ENCODE peak calls at places on chromosomes 6 and 20, in five cellular contexts. C, S, X, E and H are unnamed samples.

GRCh38 chr20:36645353-36645752 is 643 bp downstream of the SLA2 start:
- DNase-seq in C (no peak), S (no peak), X (no peak), E (no peak), H (no peak)

GRCh38 chr6:136317023-136317649 is 27.5 kb upstream of the BCLAF1 start:
- DNase-seq in C (peak), S (peak), X (peak), E (no peak), H (peak)

GRCh38 chr6:94401311-94401710 is 982.0 kb upstream of the EPHA7 start:
- DNase-seq in C (no peak), S (no peak), X (no peak), E (no peak), H (no peak)

GRCh38 chr6:3797231-3798200 is 46.0 kb upstream of the PXDC1 start:
- DNase-seq in C (no peak), S (no peak), X (no peak), E (peak), H (no peak)

GRCh38 chr6:38177885-38178583 is 358.5 kb downstream of the ZFAND3 start:
- DNase-seq in C (no peak), S (no peak), X (no peak), E (no peak), H (no peak)

GRCh38 chr6:155024628-155025027 is 29.5 kb downstream of the TIAM2 start:
- DNase-seq in C (no peak), S (no peak), X (no peak), E (no peak), H (no peak)

GRCh38 chr6:29887330-29887818 is 55.0 kb upstream of the HLA-A start:
- DNase-seq in C (peak), S (peak), X (peak), E (no peak), H (peak)

GRCh38 chr6:20223119-20223518 is 10.8 kb upstream of the MBOAT1 start:
- DNase-seq in C (no peak), S (no peak), X (no peak), E (no peak), H (no peak)

DNA sequence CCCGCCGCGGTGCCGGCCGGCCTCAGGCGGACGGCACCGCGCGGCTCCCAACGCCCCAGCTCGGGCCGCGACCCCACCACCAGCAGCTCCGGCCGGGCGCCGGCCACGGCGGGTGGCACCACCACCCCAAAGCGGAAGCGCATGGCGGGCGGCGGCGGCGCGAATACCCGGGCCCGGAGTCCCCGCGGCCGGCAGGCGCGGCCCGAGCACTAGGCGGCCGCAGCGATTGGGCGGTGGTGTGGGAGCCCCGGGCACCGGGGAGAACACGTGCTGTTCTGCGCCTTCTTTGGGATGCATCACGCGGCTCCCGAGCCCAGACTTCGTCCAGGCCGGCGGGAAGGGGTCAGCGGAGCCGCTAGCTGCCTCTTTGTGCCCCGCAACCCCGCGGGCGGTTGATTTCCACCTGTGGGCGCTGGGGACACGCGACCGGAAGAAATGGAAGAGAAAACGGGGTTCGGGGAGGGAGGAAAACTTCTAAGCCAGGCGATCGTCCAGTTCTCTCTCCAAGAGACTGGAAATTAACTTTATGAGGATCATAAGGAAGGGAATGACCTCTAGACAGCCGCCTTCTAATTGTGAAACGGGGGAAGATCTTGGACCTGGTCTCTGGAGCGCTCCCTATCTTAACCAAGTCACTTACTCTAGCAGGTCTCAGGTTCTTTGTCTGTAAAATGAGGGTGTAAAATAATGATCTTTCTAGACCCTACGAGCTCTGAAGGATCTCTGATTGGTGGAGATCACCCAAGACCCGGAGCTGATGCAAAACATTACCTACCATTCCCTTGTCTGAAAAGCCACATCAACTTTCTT is at the start of gene EPM2A:
- DNase-seq in C (peak), S (peak), X (peak), E (peak), H (peak)
- H3K4me3 ChIP-seq in C (peak), S (peak), X (peak), E (peak), H (peak)

GRCh38 chr20:8735674-8736073 is 333.2 kb upstream of the PLCB4 start:
- DNase-seq in C (no peak), S (no peak), X (no peak), E (no peak), H (no peak)

GRCh38 chr20:8740265-8740664 is 328.6 kb upstream of the PLCB4 start:
- DNase-seq in C (no peak), S (no peak), X (no peak), E (no peak), H (no peak)

DNA sequence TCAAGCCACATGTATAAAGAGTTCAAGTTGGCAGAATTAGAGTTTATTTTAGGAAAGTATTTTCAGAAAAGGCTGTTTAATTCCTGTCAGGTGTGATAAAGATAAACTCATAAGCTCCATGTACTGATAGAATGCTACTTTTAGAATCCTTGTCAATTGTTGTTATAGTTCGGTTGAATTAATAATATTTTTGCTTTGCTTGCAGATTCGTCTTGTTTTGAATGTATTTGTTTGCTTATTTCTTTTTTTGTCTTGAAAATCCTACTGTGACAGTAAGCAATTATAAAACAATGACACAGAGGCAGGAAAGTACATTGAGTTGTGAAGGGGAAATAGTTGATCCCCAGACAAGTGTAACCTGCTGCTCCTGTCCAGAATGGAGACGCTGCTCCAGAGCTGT is 333.9 kb upstream of the PLCB4 start:
- DNase-seq in C (no peak), S (no peak), X (no peak), E (no peak), H (no peak)
- H3K4me3 ChIP-seq in C (no peak), S (no peak), X (no peak), E (no peak), H (no peak)

GRCh38 chr6:132520953-132521352 is 8.0 kb upstream of the STX7 start:
- DNase-seq in C (no peak), S (no peak), X (no peak), E (peak), H (no peak)
- H3K4me3 ChIP-seq in C (no peak), S (no peak), X (no peak), E (no peak), H (no peak)

DNA sequence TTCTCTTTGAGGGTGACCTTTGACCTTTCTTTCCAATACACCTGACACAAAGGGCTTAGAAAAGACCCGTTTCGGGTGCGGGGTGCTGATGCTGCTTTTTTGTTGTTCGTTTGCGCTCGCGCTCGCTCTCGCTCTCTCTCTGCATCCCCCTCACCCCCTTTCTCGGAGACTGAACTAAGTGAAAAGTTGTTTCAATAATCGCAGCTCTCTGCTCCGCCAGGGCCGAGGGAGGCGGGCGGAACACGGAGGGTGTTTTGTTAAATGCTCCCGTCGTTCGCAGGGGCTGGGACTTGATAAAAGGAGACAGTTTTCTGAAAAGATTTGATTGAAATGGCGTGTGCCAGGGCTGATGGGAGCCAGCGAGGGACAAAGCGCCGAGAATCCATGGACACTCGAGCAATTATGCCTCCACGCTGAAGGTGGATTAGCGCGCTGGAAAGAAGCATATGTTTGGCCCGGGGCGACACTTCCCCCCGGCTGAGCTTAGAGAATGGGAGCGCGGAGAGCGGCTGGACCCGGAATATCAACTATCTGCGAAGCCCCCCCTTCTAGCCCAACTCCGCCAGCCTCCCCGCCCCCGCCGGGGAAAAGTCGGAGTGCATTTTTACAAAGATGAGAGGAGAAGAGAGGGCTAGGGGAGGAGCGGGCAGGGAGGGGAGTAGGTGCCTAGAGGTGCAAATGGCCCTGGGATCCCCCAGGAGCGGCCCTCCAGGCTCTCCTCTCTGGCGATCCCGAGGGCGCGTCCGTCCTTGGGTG is 25.0 kb downstream of the TFAP2A start:
- DNase-seq in C (no peak), S (no peak), X (no peak), E (no peak), H (no peak)
- H3K4me3 ChIP-seq in C (no peak), S (no peak), X (no peak), E (no peak), H (peak)

GRCh38 chr20:34311118-34312023 is 8.2 kb upstream of the AHCY start:
- DNase-seq in C (no peak), S (peak), X (peak), E (no peak), H (peak)
- H3K4me3 ChIP-seq in C (no peak), S (peak), X (peak), E (peak), H (peak)